ENCODE peak calls at places on chromosomes 16 and 17, in nine cellular contexts. K, X, U, H, E, J, L, I and V are unnamed samples.

GRCh38 chr16:70495425-70496182 is 27.8 kb downstream of the COG4 start:
- DNase-seq in J (no peak), L (no peak), X (no peak), H (no peak), E (no peak), I (no peak), U (no peak), K (no peak), V (no peak)

GRCh38 chr16:63998-64913 is 8.2 kb downstream of the RHBDF1 start:
- DNase-seq in U (no peak), L (no peak), H (no peak), J (no peak), I (no peak), E (no peak), X (no peak), K (no peak), V (no peak)

GRCh38 chr17:19716108-19717030 is at the start of gene SLC47A2:
- DNase-seq in J (no peak), E (no peak), K (no peak), U (peak; percentile 36), I (no peak), H (no peak), L (no peak), X (peak; percentile 29), V (peak; percentile 51)

GRCh38 chr16:30926937-30927788 is 3.8 kb downstream of the FBXL19 start:
- DNase-seq in L (no peak), X (no peak), E (no peak), K (no peak), U (no peak), H (no peak), I (no peak), J (no peak), V (no peak)

GRCh38 chr17:14227052-14227451 is 9.6 kb downstream of the CDRT15 start:
- DNase-seq in J (no peak), X (no peak), H (no peak), L (no peak), K (no peak), E (no peak), I (no peak), U (no peak), V (no peak)

GRCh38 chr17:60435244-60436170 is 13.2 kb downstream of the CHCT1 start:
- DNase-seq in I (peak; percentile 33), U (peak; percentile 83), L (peak; percentile 62), H (peak; percentile 70), E (peak; percentile 35), K (peak; percentile 70), X (peak; percentile 59), J (peak; percentile 55), V (peak; percentile 92)

GRCh38 chr16:11205754-11206459 is 50.1 kb downstream of the SOCS1 start:
- DNase-seq in X (no peak), L (no peak), H (no peak), U (peak; percentile 64), K (no peak), E (no peak), J (no peak), I (no peak), V (no peak)

GRCh38 chr16:2142942-2143868 is 5.2 kb upstream of the RAB26 start:
- DNase-seq in I (no peak), X (no peak), L (no peak), J (no peak), E (no peak), H (peak; percentile 66), U (no peak), K (peak; percentile 58), V (peak; percentile 65)

GRCh38 chr17:18314059-18314730 is 599 bp downstream of the TOP3A start:
- DNase-seq in U (peak; percentile 33), L (peak; percentile 16), X (no peak), K (no peak), J (no peak), E (no peak), H (no peak), I (no peak), V (no peak)

GRCh38 chr16:23909792-23910418 is 74.1 kb downstream of the PRKCB start:
- DNase-seq in K (no peak), L (no peak), X (no peak), J (no peak), I (no peak), U (no peak), H (no peak), E (no peak), V (no peak)

GRCh38 chr16:16867994-16868393 is 489.1 kb downstream of the NPIPA7 start:
- DNase-seq in E (no peak), H (no peak), K (no peak), J (no peak), I (no peak), L (no peak), X (no peak), U (no peak), V (no peak)

GRCh38 chr17:81807210-81807719 is 3.3 kb downstream of the GCGR start:
- DNase-seq in E (no peak), U (no peak), J (no peak), L (no peak), H (no peak), X (no peak), I (no peak), K (no peak), V (no peak)

GRCh38 chr17:39754161-39754957 is 16.6 kb downstream of the GRB7 start:
- DNase-seq in E (peak; percentile 92), U (peak; percentile 98), K (peak; percentile 67), L (peak; percentile 99), X (peak; percentile 85), J (peak; percentile 74), H (peak; percentile 84), I (peak; percentile 87), V (peak; percentile 84)

GRCh38 chr17:77620282-77620681 is 338.2 kb upstream of the TNRC6C start:
- DNase-seq in K (no peak), E (no peak), U (no peak), X (no peak), L (no peak), H (no peak), J (no peak), I (no peak), V (no peak)

GRCh38 chr16:88938119-88938932 is 38.7 kb downstream of the CBFA2T3 start:
- DNase-seq in K (no peak), H (no peak), E (no peak), X (no peak), I (no peak), J (no peak), L (no peak), U (no peak), V (no peak)

GRCh38 chr16:70455910-70456309 is 1.5 kb downstream of the FCSK start:
- DNase-seq in L (no peak), U (no peak), H (no peak), I (no peak), K (no peak), X (no peak), J (no peak), E (no peak), V (no peak)

GRCh38 chr16:55421225-55421624 is 57.8 kb upstream of the MMP2 start:
- DNase-seq in L (no peak), K (no peak), J (no peak), I (no peak), X (no peak), H (no peak), E (no peak), U (no peak), V (no peak)

GRCh38 chr17:29642171-29642611 is 19.5 kb upstream of the CORO6 start:
- DNase-seq in I (peak; percentile 35), E (no peak), U (no peak), K (no peak), J (peak; percentile 28), X (no peak), H (no peak), L (no peak), V (no peak)

GRCh38 chr17:44279586-44280344 is 11.8 kb upstream of the SLC4A1 start:
- DNase-seq in I (no peak), E (no peak), U (peak; percentile 94), J (no peak), L (no peak), K (peak; percentile 31), H (no peak), X (peak; percentile 35), V (peak; percentile 84)

GRCh38 chr17:6608321-6608720 is 32.2 kb downstream of the KIAA0753 start:
- DNase-seq in L (no peak), U (peak; percentile 13), K (no peak), X (no peak), H (no peak), J (no peak), E (no peak), I (no peak), V (no peak)

GRCh38 chr16:17389392-17389791 is 81.4 kb downstream of the XYLT1 start:
- DNase-seq in E (no peak), U (peak; percentile 69), X (no peak), L (no peak), J (no peak), I (no peak), H (no peak), K (no peak), V (no peak)

GRCh38 chr16:88686439-88687253 is at the start of gene SNAI3:
- DNase-seq in L (peak; percentile 83), I (peak; percentile 78), H (peak; percentile 52), K (no peak), U (peak; percentile 81), J (peak; percentile 53), X (peak; percentile 51), E (peak; percentile 84), V (peak; percentile 70)

GRCh38 chr17:33169580-33170285 is 123.4 kb downstream of the ASIC2 start:
- DNase-seq in J (no peak), H (no peak), E (no peak), X (no peak), K (no peak), I (no peak), U (peak; percentile 79), L (no peak), V (no peak)

GRCh38 chr17:45223541-45224528 is 2.1 kb downstream of the FMNL1 start:
- DNase-seq in L (peak; percentile 66), I (no peak), K (no peak), H (no peak), U (no peak), J (no peak), E (peak; percentile 46), X (no peak), V (no peak)

GRCh38 chr16:54817432-54817831 is 113.2 kb upstream of the IRX5 start:
- DNase-seq in H (no peak), I (no peak), X (no peak), U (peak; percentile 38), K (no peak), E (no peak), J (no peak), L (no peak), V (no peak)

GRCh38 chr17:76543482-76544122 is 3.8 kb downstream of the PRCD start:
- DNase-seq in K (peak; percentile 69), I (no peak), X (peak; percentile 76), J (no peak), L (no peak), E (no peak), U (no peak), H (no peak), V (peak; percentile 73)

GRCh38 chr17:64920026-64920418 is 744 bp upstream of the LRRC37A3 start:
- DNase-seq in X (no peak), H (no peak), J (no peak), U (peak; percentile 9), L (no peak), I (no peak), K (no peak), E (no peak), V (peak; percentile 32)

GRCh38 chr17:63843387-63844292 is 1.2 kb upstream of the SMARCD2 start:
- DNase-seq in I (no peak), L (peak; percentile 40), J (no peak), K (no peak), E (no peak), H (no peak), U (peak; percentile 66), X (peak; percentile 24), V (no peak)

GRCh38 chr17:78184868-78185267 is 2.0 kb downstream of the TK1 start:
- DNase-seq in H (no peak), L (no peak), K (no peak), I (no peak), U (no peak), E (no peak), J (no peak), X (no peak), V (no peak)